ENCODE peak calls at places on chromosomes 2 and 18, in ten cellular contexts. J is fibroblast of lung; Y is GM12878; X is heart right ventricle; K is RPMI7951; S is AG08395; G is Daoy; W is GM03348; Q is HTR-8/SVneo; T is CD4-positive, alpha-beta T cell. Z is an unnamed sample.

GRCh38 chr18:79635127-79635726 is 44.4 kb upstream of the CTDP1 start:
- DNase-seq in J (no peak), Y (no peak), X (no peak), K (no peak), S (no peak), G (no peak), W (no peak), Q (no peak), T (no peak), Z (no peak)

GRCh38 chr18:45521151-45521550 is 94.1 kb upstream of the SLC14A2 start:
- DNase-seq in J (peak), Y (no peak), X (no peak), K (peak), S (peak), G (no peak), W (peak), Q (no peak), T (no peak), Z (no peak)

GRCh38 chr2:110097506-110098220 is 18.0 kb downstream of the MALL start:
- DNase-seq in J (no peak), Y (no peak), X (peak), K (no peak), S (no peak), G (no peak), W (no peak), Q (no peak), T (no peak), Z (peak)

GRCh38 chr2:38690499-38691420 is 24.8 kb downstream of the GALM start:
- DNase-seq in J (peak), Y (no peak), X (no peak), K (peak), S (peak), G (peak), W (peak), Q (peak), T (no peak), Z (peak)

GRCh38 chr2:111634995-111635538 is 248.9 kb downstream of the ANAPC1 start:
- DNase-seq in J (peak), Y (no peak), X (no peak), K (peak), S (no peak), G (no peak), W (no peak), Q (no peak), T (no peak), Z (no peak)

GRCh38 chr2:220811115-220811514 is 761.0 kb downstream of the EPHA4 start:
- DNase-seq in J (no peak), Y (no peak), X (no peak), K (no peak), S (no peak), G (peak), W (no peak), Q (no peak), T (no peak), Z (no peak)

GRCh38 chr2:104734937-104735586 is 118.9 kb upstream of the POU3F3 start:
- DNase-seq in J (no peak), Y (no peak), X (no peak), K (no peak), S (no peak), G (peak), W (no peak), Q (no peak), T (no peak), Z (no peak)

GRCh38 chr2:54081574-54081973 is 33.8 kb upstream of the ACYP2 start:
- DNase-seq in J (no peak), Y (peak), X (no peak), K (peak), S (no peak), G (peak), W (no peak), Q (no peak), T (no peak), Z (no peak)

GRCh38 chr2:102841107-102841840 is 79.4 kb downstream of the TMEM182 start:
- DNase-seq in J (peak), Y (no peak), X (peak), K (peak), S (peak), G (peak), W (peak), Q (peak), T (no peak), Z (peak)

GRCh38 chr2:216281316-216281715 is 91.0 kb downstream of the MARCHF4 start:
- DNase-seq in J (no peak), Y (no peak), X (no peak), K (peak), S (no peak), G (no peak), W (no peak), Q (no peak), T (no peak), Z (no peak)

GRCh38 chr2:176582990-176583481 is 313.8 kb downstream of the MTX2 start:
- DNase-seq in J (peak), Y (no peak), X (peak), K (peak), S (peak), G (peak), W (peak), Q (peak), T (no peak), Z (no peak)

GRCh38 chr2:215171151-215171550 is 32.7 kb upstream of the ABCA12 start:
- DNase-seq in J (peak), Y (peak), X (no peak), K (peak), S (peak), G (peak), W (peak), Q (peak), T (no peak), Z (no peak)

GRCh38 chr2:160308915-160309314 is 108.8 kb upstream of the ITGB6 start:
- DNase-seq in J (no peak), Y (no peak), X (no peak), K (peak), S (peak), G (peak), W (peak), Q (no peak), T (no peak), Z (no peak)

GRCh38 chr2:42140501-42140900 is 28.7 kb upstream of the EML4 start:
- DNase-seq in J (no peak), Y (no peak), X (no peak), K (peak), S (no peak), G (no peak), W (no peak), Q (no peak), T (no peak), Z (no peak)

GRCh38 chr2:9087151-9087681 is 83.7 kb upstream of the MBOAT2 start:
- DNase-seq in J (no peak), Y (no peak), X (no peak), K (peak), S (peak), G (peak), W (peak), Q (peak), T (no peak), Z (no peak)

GRCh38 chr2:239381709-239382134 is 19.1 kb downstream of the HDAC4 start:
- DNase-seq in J (no peak), Y (peak), X (no peak), K (no peak), S (no peak), G (no peak), W (no peak), Q (no peak), T (no peak), Z (no peak)

GRCh38 chr2:200650195-200650594 is 64.4 kb downstream of the AOX1 start:
- DNase-seq in J (no peak), Y (no peak), X (no peak), K (no peak), S (no peak), G (no peak), W (peak), Q (no peak), T (no peak), Z (no peak)

GRCh38 chr2:61255580-61256437 is 93.8 kb downstream of the C2orf74 start:
- DNase-seq in J (peak), Y (no peak), X (no peak), K (peak), S (peak), G (peak), W (peak), Q (peak), T (no peak), Z (no peak)

GRCh38 chr2:83323055-83323454 is 1136.0 kb downstream of the SUCLG1 start:
- DNase-seq in J (no peak), Y (no peak), X (no peak), K (no peak), S (no peak), G (no peak), W (no peak), Q (no peak), T (no peak), Z (no peak)

GRCh38 chr2:66080136-66080535 is 354.8 kb upstream of the MEIS1 start:
- DNase-seq in J (no peak), Y (no peak), X (no peak), K (no peak), S (no peak), G (peak), W (no peak), Q (no peak), T (no peak), Z (no peak)

GRCh38 chr2:44843086-44843485 is 98.4 kb upstream of the SIX3 start:
- DNase-seq in J (no peak), Y (no peak), X (no peak), K (no peak), S (no peak), G (no peak), W (no peak), Q (no peak), T (no peak), Z (no peak)

GRCh38 chr2:219254590-219255219 is 987 bp upstream of the TUBA4A start:
- DNase-seq in J (no peak), Y (no peak), X (no peak), K (no peak), S (no peak), G (no peak), W (peak), Q (no peak), T (peak), Z (no peak)

GRCh38 chr2:60855989-60856669 is 25.2 kb upstream of the REL start:
- DNase-seq in J (no peak), Y (no peak), X (no peak), K (no peak), S (no peak), G (no peak), W (no peak), Q (no peak), T (no peak), Z (no peak)

GRCh38 chr18:48777026-48777736 is 173.6 kb downstream of the SMAD7 start:
- DNase-seq in J (peak), Y (no peak), X (no peak), K (peak), S (peak), G (peak), W (peak), Q (peak), T (peak), Z (peak)

GRCh38 chr18:39952816-39953215 is 2002.2 kb upstream of the PIK3C3 start:
- DNase-seq in J (no peak), Y (no peak), X (no peak), K (no peak), S (no peak), G (no peak), W (no peak), Q (no peak), T (no peak), Z (no peak)

GRCh38 chr2:96501886-96502810 is 3.0 kb downstream of the NEURL3 start:
- DNase-seq in J (no peak), Y (no peak), X (no peak), K (no peak), S (no peak), G (no peak), W (no peak), Q (no peak), T (no peak), Z (no peak)

GRCh38 chr2:112724611-112725525 is 4.0 kb downstream of the NT5DC4 start:
- DNase-seq in J (no peak), Y (no peak), X (no peak), K (no peak), S (peak), G (peak), W (peak), Q (peak), T (no peak), Z (no peak)

GRCh38 chr2:20052872-20053281 is 1.4 kb upstream of the LAPTM4A start:
- DNase-seq in J (peak), Y (no peak), X (peak), K (peak), S (peak), G (peak), W (peak), Q (peak), T (no peak), Z (peak)

GRCh38 chr2:11582526-11583202 is 48.8 kb downstream of the GREB1 start:
- DNase-seq in J (peak), Y (no peak), X (peak), K (peak), S (peak), G (peak), W (peak), Q (peak), T (peak), Z (peak)

GRCh38 chr2:209305746-209306196 is 118.1 kb upstream of the MAP2 start:
- DNase-seq in J (no peak), Y (no peak), X (no peak), K (no peak), S (no peak), G (no peak), W (no peak), Q (no peak), T (no peak), Z (no peak)

GRCh38 chr2:2183717-2184116 is 147.4 kb downstream of the MYT1L start:
- DNase-seq in J (no peak), Y (no peak), X (no peak), K (no peak), S (no peak), G (no peak), W (no peak), Q (no peak), T (no peak), Z (no peak)

GRCh38 chr2:227506456-227506855 is 34.5 kb downstream of the AGFG1 start:
- DNase-seq in J (no peak), Y (no peak), X (no peak), K (no peak), S (no peak), G (no peak), W (no peak), Q (no peak), T (no peak), Z (no peak)

GRCh38 chr2:45867349-45867748 is 215.9 kb downstream of the PRKCE start:
- DNase-seq in J (no peak), Y (no peak), X (no peak), K (no peak), S (no peak), G (no peak), W (no peak), Q (no peak), T (no peak), Z (no peak)

GRCh38 chr2:207467716-207468347 is 61.9 kb upstream of the CREB1 start:
- DNase-seq in J (peak), Y (peak), X (no peak), K (peak), S (peak), G (peak), W (peak), Q (peak), T (no peak), Z (no peak)

Z was measured in prostate gland.